ENCODE peak calls at places on chromosome 18, in eight cellular contexts. U, R, L, F, C, Z, E and P are unnamed samples. For H3K4me1, the result is how much of the 10 kb centered on the place peaks cover.

GRCh38 chr18:62485684-62486083 is 37.1 kb upstream of the ZCCHC2 start:
- DNase-seq in U (no peak), R (peak), L (no peak), F (no peak), C (no peak), Z (no peak), E (no peak), P (no peak)

GRCh38 chr18:77056399-77057015 is 76.1 kb downstream of the MBP start:
- DNase-seq in U (no peak), R (no peak), L (peak), F (no peak), C (no peak), Z (no peak), E (peak), P (no peak)

GRCh38 chr18:77223653-77224052 is 26.0 kb upstream of the GALR1 start:
- DNase-seq in U (no peak), R (peak), L (no peak), F (no peak), C (no peak), Z (no peak), E (no peak), P (no peak)

GRCh38 chr18:7388752-7389151 is 157.9 kb downstream of the LRRC30 start:
- DNase-seq in U (no peak), R (no peak), L (no peak), F (no peak), C (no peak), Z (no peak), E (no peak), P (no peak)

GRCh38 chr18:29418136-29418535 is 1241.2 kb upstream of the CDH2 start:
- DNase-seq in U (no peak), R (peak), L (no peak), F (no peak), C (no peak), Z (no peak), E (no peak), P (no peak)

GRCh38 chr18:70044626-70045025 is 97.0 kb upstream of the CD226 start:
- DNase-seq in U (no peak), R (peak), L (no peak), F (no peak), C (no peak), Z (no peak), E (no peak), P (no peak)

GRCh38 chr18:54852780-54853675 is 24.8 kb downstream of the RAB27B start:
- DNase-seq in U (no peak), R (no peak), L (no peak), F (no peak), C (no peak), Z (no peak), E (no peak), P (no peak)

GRCh38 chr18:57929922-57930321 is 114.1 kb upstream of the NEDD4L start:
- DNase-seq in U (no peak), R (no peak), L (no peak), F (no peak), C (no peak), Z (no peak), E (no peak), P (no peak)

GRCh38 chr18:76875390-76876330 is 53.3 kb downstream of the ZNF236 start:
- DNase-seq in U (peak), R (peak), L (no peak), F (peak), C (peak), Z (peak), E (no peak), P (no peak)

GRCh38 chr18:5309888-5310470 is 14.5 kb upstream of the ZBTB14 start:
- DNase-seq in U (no peak), R (no peak), L (no peak), F (no peak), C (no peak), Z (no peak), E (no peak), P (peak)

GRCh38 chr18:76686737-76687231 is 135.6 kb upstream of the ZNF236 start:
- DNase-seq in U (peak), R (peak), L (peak), F (no peak), C (peak), Z (peak), E (peak), P (no peak)

GRCh38 chr18:78722391-78722790 is 257.2 kb upstream of the SALL3 start:
- DNase-seq in U (no peak), R (no peak), L (no peak), F (no peak), C (no peak), Z (no peak), E (no peak), P (no peak)

GRCh38 chr18:74284501-74285004 is 7.2 kb downstream of the CYB5A start:
- DNase-seq in U (no peak), R (no peak), L (no peak), F (no peak), C (no peak), Z (no peak), E (no peak), P (no peak)

GRCh38 chr18:24060644-24061043 is 46.1 kb downstream of the TTC39C start:
- DNase-seq in U (no peak), R (no peak), L (no peak), F (no peak), C (no peak), Z (no peak), E (no peak), P (no peak)

GRCh38 chr18:14075196-14075595 is 57.0 kb downstream of the ZNF519 start:
- DNase-seq in U (no peak), R (no peak), L (no peak), F (no peak), C (no peak), Z (peak), E (no peak), P (no peak)

GRCh38 chr18:35178260-35178659 is 62.6 kb upstream of the ZNF397 start:
- DNase-seq in U (peak), R (peak), L (no peak), F (no peak), C (no peak), Z (no peak), E (no peak), P (no peak)

GRCh38 chr18:58196881-58197872 is 153.2 kb downstream of the NEDD4L start:
- DNase-seq in U (no peak), R (no peak), L (no peak), F (no peak), C (no peak), Z (no peak), E (no peak), P (no peak)

GRCh38 chr18:50441518-50441917 is 66.7 kb downstream of the SKA1 start:
- DNase-seq in U (no peak), R (peak), L (no peak), F (no peak), C (no peak), Z (peak), E (no peak), P (no peak)

GRCh38 chr18:57846258-57846657 is 43.1 kb upstream of the ATP8B1 start:
- DNase-seq in U (no peak), R (peak), L (no peak), F (no peak), C (peak), Z (no peak), E (no peak), P (no peak)

GRCh38 chr18:75422341-75422910 is 5.1 kb downstream of the SMIM21 start:
- DNase-seq in U (no peak), R (peak), L (no peak), F (no peak), C (no peak), Z (no peak), E (no peak), P (no peak)

GRCh38 chr18:66534110-66534509 is 69.8 kb downstream of the CDH19 start:
- DNase-seq in U (no peak), R (no peak), L (no peak), F (no peak), C (no peak), Z (peak), E (no peak), P (no peak)

GRCh38 chr18:52670903-52671302 is 330.9 kb downstream of the DCC start:
- DNase-seq in U (no peak), R (peak), L (no peak), F (no peak), C (no peak), Z (peak), E (no peak), P (no peak)

GRCh38 chr18:43236921-43237320 is 40.4 kb downstream of the SYT4 start:
- DNase-seq in U (no peak), R (peak), L (no peak), F (no peak), C (no peak), Z (no peak), E (no peak), P (no peak)

GRCh38 chr18:22667616-22668422 is 250.1 kb upstream of the CTAGE1 start:
- DNase-seq in U (no peak), R (peak), L (no peak), F (no peak), C (no peak), Z (no peak), E (no peak), P (no peak)

GRCh38 chr18:40152859-40153258 is 1802.2 kb upstream of the PIK3C3 start:
- DNase-seq in U (no peak), R (peak), L (no peak), F (no peak), C (no peak), Z (no peak), E (no peak), P (no peak)

GRCh38 chr18:12786669-12787068 is 83.8 kb downstream of the PSMG2 start:
- DNase-seq in U (no peak), R (no peak), L (no peak), F (no peak), C (no peak), Z (no peak), E (no peak), P (no peak)

GRCh38 chr18:59640721-59641120 is 56.5 kb downstream of the CCBE1 start:
- DNase-seq in U (no peak), R (peak), L (no peak), F (no peak), C (no peak), Z (no peak), E (no peak), P (no peak)

GRCh38 chr18:37270046-37270665 is 295.4 kb downstream of the CELF4 start:
- DNase-seq in U (no peak), R (peak), L (no peak), F (no peak), C (peak), Z (peak), E (no peak), P (peak)

GRCh38 chr18:64409511-64409910 is 260.6 kb upstream of the LINC00305 start:
- DNase-seq in U (no peak), R (no peak), L (no peak), F (no peak), C (no peak), Z (peak), E (no peak), P (peak)

GRCh38 chr18:64037812-64038414 is 68.0 kb downstream of the SERPINB8 start:
- DNase-seq in U (no peak), R (peak), L (no peak), F (no peak), C (no peak), Z (peak), E (no peak), P (no peak)

GRCh38 chr18:37435150-37435872 is 130.3 kb downstream of the CELF4 start:
- DNase-seq in U (no peak), R (no peak), L (no peak), F (no peak), C (no peak), Z (no peak), E (no peak), P (no peak)

GRCh38 chr18:43888601-43889000 is 611.3 kb upstream of the SYT4 start:
- DNase-seq in U (no peak), R (no peak), L (no peak), F (no peak), C (no peak), Z (no peak), E (no peak), P (no peak)

GRCh38 chr18:63031439-63031838 is 288.1 kb downstream of the BCL2 start:
- DNase-seq in U (no peak), R (no peak), L (no peak), F (no peak), C (no peak), Z (no peak), E (no peak), P (no peak)

GRCh38 chr18:7325126-7325430 is 94.2 kb downstream of the LRRC30 start:
- DNase-seq in U (no peak), R (peak), L (no peak), F (no peak), C (no peak), Z (no peak), E (no peak), P (no peak)

GRCh38 chr18:48673456-48674197 is 134.8 kb downstream of the CTIF start:
- DNase-seq in U (no peak), R (no peak), L (no peak), F (no peak), C (no peak), Z (no peak), E (no peak), P (no peak)

GRCh38 chr18:48671561-48671945 is 132.7 kb downstream of the CTIF start:
- DNase-seq in U (no peak), R (no peak), L (no peak), F (no peak), C (no peak), Z (no peak), E (no peak), P (no peak)

GRCh38 chr18:48670751-48671560 is 132.1 kb downstream of the CTIF start:
- DNase-seq in U (no peak), R (no peak), L (no peak), F (no peak), C (no peak), Z (no peak), E (no peak), P (no peak)

GRCh38 chr18:48674198-48674721 is 135.4 kb downstream of the CTIF start:
- DNase-seq in U (no peak), R (peak), L (no peak), F (no peak), C (peak), Z (no peak), E (no peak), P (no peak)

GRCh38 chr18:48672671-48673340 is 134.0 kb downstream of the CTIF start:
- DNase-seq in U (no peak), R (no peak), L (no peak), F (no peak), C (no peak), Z (no peak), E (no peak), P (no peak)
- H3K4me3 ChIP-seq in U (no peak), R (no peak), L (no peak), F (no peak), C (no peak), Z (no peak), E (no peak), P (no peak)

GRCh38 chr18:45106331-45106774 is 425.7 kb downstream of the SETBP1 start:
- DNase-seq in U (no peak), R (peak), L (peak), F (no peak), C (no peak), Z (no peak), E (no peak), P (peak)
- H3K4me1 ChIP-seq in U (under half), R (under half), L (under half), F (under half), C (under half), Z (under half), E (under half), P (under half)

GRCh38 chr18:26547302-26548143 is 830 bp downstream of the KCTD1 start:
- DNase-seq in U (peak), R (peak), L (peak), F (no peak), C (peak), Z (peak), E (peak), P (peak)
- H3K27ac ChIP-seq in U (no peak), R (no peak), L (no peak), F (no peak), C (no peak), Z (no peak), E (no peak), P (no peak)

GRCh38 chr18:31170335-31170734 is 7.7 kb upstream of the DSC1 start:
- DNase-seq in U (no peak), R (no peak), L (no peak), F (no peak), C (no peak), Z (no peak), E (no peak), P (no peak)

GRCh38 chr18:31176531-31176930 is 13.9 kb upstream of the DSC1 start:
- DNase-seq in U (no peak), R (peak), L (no peak), F (no peak), C (no peak), Z (no peak), E (no peak), P (no peak)

DNA sequence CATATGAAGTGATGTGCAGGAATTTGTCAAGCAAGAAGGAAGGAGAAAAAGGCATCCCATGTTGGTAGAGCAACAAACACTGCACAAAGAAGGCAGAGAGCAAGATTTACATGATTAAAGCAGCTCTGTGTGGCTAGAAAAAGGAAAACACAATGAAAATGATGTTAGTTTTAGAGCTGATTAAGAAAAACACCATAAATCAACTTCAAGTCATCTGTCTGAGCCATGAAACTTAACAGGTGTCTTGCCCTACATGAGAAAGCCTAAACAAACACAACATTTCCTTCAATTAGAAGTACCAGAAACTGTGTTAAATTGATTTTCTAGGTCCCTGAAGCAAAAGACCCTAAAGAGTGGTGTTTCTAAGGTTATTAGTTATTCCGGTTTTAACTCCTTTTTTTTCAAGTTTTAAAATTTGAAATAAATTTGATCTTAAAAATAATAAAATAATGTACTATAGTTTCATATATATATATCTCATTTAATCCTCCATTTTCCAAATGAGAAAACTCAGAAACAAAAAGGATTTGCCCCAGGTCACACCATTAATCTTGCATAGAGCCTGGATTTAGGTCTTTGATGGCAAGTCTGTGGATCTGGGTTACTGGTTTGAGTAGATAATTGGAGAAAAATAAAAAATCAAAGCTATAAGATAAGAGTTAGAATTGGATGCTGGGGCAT is 8.6 kb upstream of the DSC1 start:
- DNase-seq in U (no peak), R (no peak), L (no peak), F (no peak), C (no peak), Z (no peak), E (no peak), P (no peak)
- H3K4me3 ChIP-seq in U (no peak), R (no peak), L (no peak), F (no peak), C (no peak), Z (no peak), E (no peak), P (no peak)

GRCh38 chr18:376307-376706 is 108.5 kb upstream of the THOC1 start:
- DNase-seq in U (no peak), R (peak), L (no peak), F (no peak), C (no peak), Z (no peak), E (no peak), P (no peak)
- H3K4me1 ChIP-seq in U (under half), R (under half), L (under half), F (under half), C (under half), Z (under half), E (half or more), P (under half)

DNA sequence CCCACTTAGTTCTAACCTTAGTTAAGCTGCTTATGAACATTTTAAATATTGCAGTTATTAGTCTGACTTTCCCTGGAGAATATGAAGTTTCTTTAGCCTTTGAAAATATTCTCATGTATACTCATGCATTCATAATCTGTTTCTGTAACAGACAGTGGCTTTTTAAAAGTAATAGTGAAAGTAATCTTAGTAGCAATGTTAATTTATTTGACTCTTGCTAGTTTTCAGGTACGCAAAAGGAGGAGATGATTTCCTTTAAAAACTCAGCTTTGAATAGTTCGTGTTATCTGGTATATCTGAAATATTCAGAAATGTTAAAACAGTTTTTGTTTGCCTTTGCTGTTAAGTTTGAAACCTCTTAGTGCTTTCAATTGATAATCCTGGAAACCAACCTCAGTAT is 3.8 kb downstream of the ANKRD12 start:
- DNase-seq in U (no peak), R (no peak), L (no peak), F (no peak), C (no peak), Z (no peak), E (no peak), P (no peak)
- H3K27ac ChIP-seq in U (peak), R (no peak), L (no peak), F (no peak), C (peak), Z (no peak), E (no peak), P (peak)